ENCODE peak calls at places on chromosomes 6 and 20, in eight cellular contexts. W is H7; Y is activated CD8-positive, alpha-beta T cell treated with anti-CD3 and anti-CD28 coated beads for 36 hours; F is left kidney; O is HS-27A; S is stimulated activated CD8-positive, alpha-beta memory T cell treated with anti-CD3 and anti-CD28 coated beads, Interleukin-15, amount 100 ng/mL, for 24 hours; G is mesendoderm; K is HEK293T. Z is an unnamed sample.
A peak's percentile ranks its signal among the peaks of the same experiment; 100 is the strongest.

GRCh38 chr20:50251992-50252491 is 61.4 kb downstream of the CEBPB start:
- DNase-seq in S (no peak), F (no peak), O (no peak), G (no peak), K (no peak), Y (no peak), W (no peak), Z (no peak)

GRCh38 chr6:36118550-36119107 is 11.7 kb upstream of the MAPK13 start:
- DNase-seq in O (no peak), G (no peak), F (peak; percentile 28), S (no peak), W (no peak), Y (peak; percentile 85), K (no peak), Z (no peak)

GRCh38 chr6:18216411-18216810 is 47.9 kb downstream of the DEK start:
- DNase-seq in O (peak; percentile 71), S (no peak), K (no peak), W (no peak), Y (no peak), F (no peak), G (no peak), Z (no peak)

GRCh38 chr6:76876922-76877553 is 586.3 kb downstream of the HTR1B start:
- DNase-seq in W (peak; percentile 47), K (peak; percentile 62), F (peak; percentile 75), O (no peak), S (no peak), G (peak; percentile 97), Y (no peak), Z (peak; percentile 84)

GRCh38 chr6:28446818-28447511 is 3.7 kb upstream of the ZSCAN23 start:
- DNase-seq in Y (peak; percentile 42), S (no peak), F (peak; percentile 76), W (peak; percentile 41), O (no peak), K (peak; percentile 29), G (peak; percentile 35), Z (peak; percentile 54)

GRCh38 chr6:14276667-14277404 is 159.3 kb downstream of the CD83 start:
- DNase-seq in W (no peak), K (no peak), F (no peak), S (no peak), Y (peak; percentile 47), O (no peak), G (no peak), Z (no peak)

GRCh38 chr6:154354265-154354777 is 2.3 kb downstream of the IPCEF1 start:
- DNase-seq in G (no peak), K (no peak), S (no peak), W (no peak), Y (no peak), F (no peak), O (no peak), Z (no peak)

GRCh38 chr20:10654630-10655029 is 19.2 kb downstream of the JAG1 start:
- DNase-seq in G (peak; percentile 65), O (no peak), Y (no peak), S (no peak), F (peak; percentile 73), K (no peak), W (no peak), Z (peak; percentile 91)

GRCh38 chr6:149441740-149442139 is 41.7 kb downstream of the SUMO4 start:
- DNase-seq in W (no peak), O (no peak), S (no peak), K (no peak), G (no peak), F (no peak), Y (no peak), Z (no peak)

GRCh38 chr20:4869290-4870193 is 131.8 kb downstream of the SLC23A2 start:
- DNase-seq in Y (no peak), W (no peak), O (no peak), G (no peak), K (no peak), F (peak; percentile 33), S (no peak), Z (no peak)

GRCh38 chr6:170344631-170345576 is 38.3 kb downstream of the FAM120B start:
- DNase-seq in W (peak; percentile 19), G (peak; percentile 90), K (peak; percentile 39), Y (peak; percentile 48), F (no peak), S (no peak), O (no peak), Z (peak; percentile 72)

GRCh38 chr20:45041464-45042337 is 59.2 kb downstream of the KCNS1 start:
- DNase-seq in S (no peak), Y (no peak), W (peak; percentile 27), F (peak; percentile 66), K (no peak), O (no peak), G (peak; percentile 96), Z (peak; percentile 26)

GRCh38 chr6:84059082-84059481 is 25.5 kb downstream of the MRAP2 start:
- DNase-seq in F (no peak), G (no peak), K (no peak), Y (no peak), S (no peak), W (no peak), O (no peak), Z (no peak)

GRCh38 chr6:53795254-53795701 is 473 bp downstream of the LRRC1 start:
- DNase-seq in O (no peak), S (no peak), F (no peak), Y (no peak), G (no peak), K (no peak), W (no peak), Z (peak; percentile 70)

GRCh38 chr6:110664933-110665332 is 150.3 kb downstream of the CDK19 start:
- DNase-seq in W (no peak), S (no peak), G (no peak), F (no peak), K (no peak), Y (no peak), O (no peak), Z (no peak)

GRCh38 chr20:1870792-1871550 is 24.2 kb upstream of the SIRPA start:
- DNase-seq in O (no peak), S (no peak), F (no peak), G (no peak), K (no peak), W (no peak), Y (no peak), Z (no peak)

Z was measured in ELF-1.